ENCODE peak calls at places on chromosomes 13 and 19, in five cellular contexts. O is uterus; S is stimulated activated CD8-positive, alpha-beta memory T cell treated with anti-CD3 and anti-CD28 coated beads, Interleukin-4, amount 100 ng/mL, for 1 hour; B is CD4-positive, alpha-beta T cell; F is stromal cell of bone marrow. D is an unnamed sample.

GRCh38 chr19:23263870-23264590 is 13.8 kb upstream of the ZNF724 start:
- DNase-seq in O (no peak), F (no peak), B (no peak), S (no peak), D (no peak)

GRCh38 chr13:23447927-23448326 is 14.4 kb upstream of the SACS start:
- DNase-seq in F (peak), O (no peak), S (no peak), B (no peak), D (no peak)

GRCh38 chr19:21581646-21582045 is 76.2 kb downstream of the ZNF429 start:
- DNase-seq in O (no peak), B (no peak), S (no peak), F (no peak), D (no peak)

GRCh38 chr13:33496336-33496735 is 210.8 kb upstream of the STARD13 start:
- DNase-seq in F (no peak), S (no peak), B (no peak), O (no peak), D (no peak)

GRCh38 chr13:43354147-43354945 is 331.0 kb downstream of the DNAJC15 start:
- DNase-seq in F (no peak), O (no peak), S (no peak), B (no peak), D (no peak)

GRCh38 chr13:28778308-28779215 is 41.6 kb upstream of the MTUS2 start:
- DNase-seq in F (no peak), B (no peak), S (no peak), O (no peak), D (no peak)

GRCh38 chr13:42396901-42397670 is 125.1 kb downstream of the AKAP11 start:
- DNase-seq in O (no peak), B (no peak), S (no peak), F (peak), D (no peak)

GRCh38 chr13:36715841-36716240 is 42.0 kb downstream of the SERTM1 start:
- DNase-seq in S (no peak), O (no peak), B (no peak), F (no peak), D (no peak)

GRCh38 chr13:95676100-95676774 is 702 bp upstream of the DNAJC3 start:
- DNase-seq in B (no peak), O (no peak), S (no peak), F (no peak), D (no peak)

D was measured in naive thymus-derived CD8-positive, alpha-beta T cell.